ENCODE peak calls at places on chromosomes 3 and 15, in seven cellular contexts. A is IMR-90; Y is CD4-positive, alpha-beta T cell; H is omental fat pad; T is astrocyte of the cerebellum; W is GM12865; D is pancreas. U is an unnamed sample.

GRCh38 chr15:41561777-41562145 is 2.7 kb downstream of the TYRO3 start:
- DNase-seq in H (no peak), A (peak), W (no peak), D (no peak), Y (no peak), T (no peak), U (no peak)

GRCh38 chr15:83656943-83657528 is 3.1 kb downstream of the ADAMTSL3 start:
- DNase-seq in A (no peak), W (no peak), T (no peak), Y (no peak), H (no peak), D (no peak), U (no peak)

GRCh38 chr15:35603298-35603697 is 57.3 kb upstream of the DPH6 start:
- DNase-seq in W (peak), D (no peak), T (peak), Y (no peak), H (no peak), A (peak), U (peak)

GRCh38 chr15:65069179-65069578 is 1.4 kb upstream of the RASL12 start:
- DNase-seq in Y (no peak), D (no peak), H (no peak), T (peak), W (no peak), A (peak), U (no peak)

GRCh38 chr3:64187065-64187959 is 38.0 kb downstream of the PRICKLE2 start:
- DNase-seq in W (no peak), D (peak), A (peak), H (no peak), Y (no peak), T (peak), U (no peak)

GRCh38 chr3:27712136-27713065 is 9.7 kb downstream of the EOMES start:
- DNase-seq in Y (peak), D (peak), A (peak), T (peak), H (no peak), W (peak), U (peak)

GRCh38 chr15:41517895-41518449 is 4.3 kb upstream of the LTK start:
- DNase-seq in T (no peak), H (no peak), W (no peak), A (no peak), Y (no peak), D (no peak), U (no peak)

GRCh38 chr3:102510663-102511062 is 75.8 kb downstream of the ZPLD1 start:
- DNase-seq in D (no peak), H (no peak), A (no peak), T (peak), Y (no peak), W (no peak), U (no peak)

GRCh38 chr15:59736181-59736580 is 47.1 kb upstream of the BNIP2 start:
- DNase-seq in D (no peak), A (no peak), W (no peak), T (no peak), Y (no peak), H (no peak), U (peak)

GRCh38 chr3:4492240-4493007 is 724 bp upstream of the ITPR1 start:
- DNase-seq in A (peak), Y (peak), W (no peak), D (peak), T (peak), H (no peak), U (peak)

GRCh38 chr3:12239301-12239700 is 49.6 kb upstream of the PPARG start:
- DNase-seq in A (no peak), T (no peak), W (no peak), H (no peak), D (no peak), Y (no peak), U (no peak)

GRCh38 chr3:73683706-73684105 is 59.0 kb upstream of the PDZRN3 start:
- DNase-seq in A (no peak), W (no peak), H (no peak), T (no peak), Y (no peak), D (no peak), U (no peak)

GRCh38 chr3:37814547-37814946 is 47.1 kb upstream of the CTDSPL start:
- DNase-seq in Y (no peak), A (peak), H (no peak), T (no peak), W (no peak), D (no peak), U (peak)
- TF ChIP-seq CTCF in Y (peak), A (peak), H (no peak), T (peak), W (no peak), D (no peak), U (peak)

DNA sequence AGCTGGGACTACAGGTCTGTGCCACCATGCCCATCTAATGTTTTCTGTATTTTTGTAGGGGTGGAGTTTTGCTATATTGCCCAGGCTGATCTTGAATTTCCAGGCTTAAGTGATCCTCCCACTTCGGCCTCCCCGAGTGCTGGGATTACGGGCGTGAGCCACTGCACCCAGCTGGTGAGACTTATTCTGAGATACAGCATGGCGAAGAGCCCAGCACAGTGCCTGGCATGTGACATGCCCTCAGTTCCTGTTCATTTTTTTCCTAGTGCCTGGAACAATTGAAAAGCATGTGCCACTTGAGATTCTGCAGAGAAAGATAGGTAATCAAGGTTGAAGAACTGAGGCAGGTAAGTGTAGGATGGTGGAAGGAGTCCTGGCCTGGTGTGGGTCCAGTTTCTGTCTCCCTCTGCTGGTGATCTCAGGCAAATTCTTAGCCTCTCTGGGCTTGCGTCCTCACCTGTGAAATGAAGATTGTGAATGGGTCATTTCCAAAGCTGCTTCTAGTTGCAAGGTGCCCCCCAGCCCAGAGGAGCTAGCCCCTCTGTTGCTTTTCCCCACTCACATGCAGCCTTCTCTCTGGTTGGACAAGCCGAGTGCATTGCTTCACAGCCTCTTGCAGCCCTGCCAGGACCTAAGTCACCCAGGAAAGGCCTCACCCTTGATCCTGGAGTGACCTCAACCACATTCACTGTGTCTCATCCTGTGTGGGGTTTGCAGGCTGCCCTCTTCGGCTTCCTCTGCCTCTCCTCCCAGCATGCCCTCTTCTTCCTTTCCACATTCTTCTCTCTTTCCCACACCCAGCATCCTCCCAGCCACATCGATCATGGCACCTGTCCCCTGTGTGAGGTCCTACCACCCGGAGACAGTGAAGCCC is 4.3 kb upstream of the RHCG start:
- DNase-seq in Y (no peak), D (peak), A (no peak), T (no peak), H (no peak), W (peak), U (no peak)
- TF ChIP-seq CTCF in Y (no peak), D (no peak), A (peak), T (peak), H (no peak), W (peak), U (peak)

GRCh38 chr3:152657002-152657400 is 177.9 kb upstream of the P2RY1 start:
- DNase-seq in Y (no peak), H (no peak), W (no peak), A (no peak), D (no peak), T (no peak), U (no peak)

GRCh38 chr3:152664766-152665165 is 170.2 kb upstream of the P2RY1 start:
- DNase-seq in D (no peak), Y (no peak), W (no peak), T (no peak), A (no peak), H (no peak), U (no peak)

GRCh38 chr3:152667267-152667666 is 167.7 kb upstream of the P2RY1 start:
- DNase-seq in D (no peak), W (no peak), T (no peak), A (no peak), Y (no peak), H (no peak), U (no peak)

GRCh38 chr3:152658977-152659376 is 176.0 kb upstream of the P2RY1 start:
- DNase-seq in D (no peak), H (no peak), A (no peak), T (no peak), W (no peak), Y (no peak), U (no peak)

GRCh38 chr3:152662157-152662556 is 172.8 kb upstream of the P2RY1 start:
- DNase-seq in Y (no peak), A (no peak), D (no peak), H (no peak), W (no peak), T (no peak), U (no peak)
- TF ChIP-seq CTCF in Y (no peak), A (no peak), D (no peak), H (no peak), W (no peak), T (no peak), U (no peak)

DNA sequence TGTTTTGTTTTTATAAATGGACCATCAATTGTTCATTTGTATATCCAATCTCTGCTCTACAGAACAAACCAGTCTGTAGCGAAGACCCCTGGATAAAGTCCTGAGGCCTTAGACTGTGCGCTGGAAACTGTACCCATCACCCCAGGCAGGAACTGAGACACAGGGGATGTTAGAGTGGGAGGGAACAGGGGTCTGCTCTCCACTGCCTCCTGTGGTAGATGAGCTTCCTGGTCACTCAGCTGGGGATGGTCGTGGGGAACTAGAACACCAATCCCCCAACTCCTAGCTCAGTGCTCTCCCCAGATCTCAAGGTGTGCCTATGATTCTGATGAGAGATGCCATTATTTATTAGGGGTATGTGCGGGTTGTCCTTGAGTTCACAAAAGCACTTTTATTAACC is 340.2 kb upstream of the IGF1R start:
- DNase-seq in A (no peak), W (no peak), T (no peak), Y (no peak), D (no peak), H (no peak), U (no peak)
- TF ChIP-seq CTCF in A (no peak), W (no peak), T (no peak), Y (no peak), D (no peak), H (no peak), U (no peak)

DNA sequence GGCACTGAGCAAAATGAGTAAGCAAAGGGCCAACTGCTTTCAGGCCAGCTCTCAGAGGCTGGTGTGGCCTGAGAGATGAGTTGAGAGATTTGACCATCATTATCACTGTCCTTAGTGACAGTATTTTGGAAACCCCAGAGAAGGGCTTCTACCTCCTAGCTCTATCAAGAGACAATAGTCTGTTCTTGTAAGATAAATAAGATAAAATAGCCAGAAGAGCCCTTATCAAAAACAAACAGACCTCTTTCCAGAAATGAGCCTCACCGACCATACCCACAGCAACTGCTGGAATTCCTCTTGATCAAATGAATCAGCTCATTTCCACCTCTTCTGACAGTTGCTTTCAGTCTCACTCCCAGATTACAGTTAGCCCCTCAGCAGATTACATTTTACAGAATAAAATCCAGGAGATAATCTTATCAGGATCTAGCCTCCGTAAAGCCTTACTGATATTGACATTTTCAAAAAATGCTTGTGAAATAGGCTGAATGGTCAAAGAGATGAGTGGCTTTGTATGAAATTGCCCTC is 4.5 kb downstream of the HDC start:
- DNase-seq in W (peak), H (no peak), T (no peak), A (no peak), D (no peak), Y (no peak), U (peak)
- TF ChIP-seq CTCF in W (no peak), H (no peak), T (no peak), A (no peak), D (no peak), Y (no peak), U (no peak)

GRCh38 chr15:43510230-43511011 is 7.0 kb upstream of the MAP1A start:
- DNase-seq in A (peak), T (peak), D (peak), W (peak), Y (peak), H (peak), U (peak)
- TF ChIP-seq CTCF in A (peak), T (peak), D (no peak), W (peak), Y (no peak), H (no peak), U (no peak)

DNA sequence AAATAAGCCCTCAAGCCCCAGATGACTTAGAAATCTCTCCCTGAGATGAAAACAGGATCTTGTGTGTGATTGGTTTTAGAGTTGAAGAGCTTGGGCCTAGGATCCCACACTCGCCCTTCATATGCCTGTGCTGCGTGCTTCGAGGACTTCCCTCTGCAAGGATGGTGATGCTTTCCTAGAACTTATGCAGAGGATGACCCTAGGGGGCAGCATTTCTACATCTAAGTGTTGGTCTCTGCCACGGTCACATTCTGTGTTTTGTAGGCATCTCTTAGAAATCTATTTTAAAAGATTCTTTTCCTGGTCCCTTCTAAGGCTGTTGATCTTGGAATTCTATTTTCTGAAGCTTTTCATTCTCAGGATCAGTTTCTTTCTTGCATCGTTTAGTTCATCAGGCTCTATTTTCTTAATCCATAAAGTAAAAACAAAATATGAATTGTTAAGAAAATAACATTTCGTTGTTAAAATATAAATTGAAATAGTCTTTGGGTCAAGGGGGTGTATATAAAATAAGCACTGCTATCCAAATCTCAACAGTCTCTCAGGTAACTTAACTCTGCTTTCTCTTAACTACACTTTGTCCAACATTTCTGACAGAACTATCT is 45.7 kb downstream of the WDR76 start:
- DNase-seq in W (peak), D (no peak), H (no peak), Y (no peak), T (peak), A (peak), U (peak)
- TF ChIP-seq CTCF in W (peak), D (no peak), H (no peak), Y (peak), T (peak), A (peak), U (peak)

GRCh38 chr3:31980530-31981205 is 394 bp downstream of the OSBPL10 start:
- DNase-seq in Y (peak), D (peak), W (peak), H (no peak), A (peak), T (no peak), U (peak)
- TF ChIP-seq CTCF in Y (no peak), D (no peak), W (no peak), H (no peak), A (peak), T (no peak), U (no peak)

U was measured in GM13977.